ENCODE peak calls at places on chromosomes 11 and 22, in nine cellular contexts. M is lower lobe of right lung; H is RWPE2; P is right cardiac atrium; Y is mucosa of descending colon; B is heart left ventricle; K is heart right ventricle; D is PC-3; E is activated CD4-positive, alpha-beta T cell treated with anti-CD3 and anti-CD28 coated beads for 36 hours. T is an unnamed sample.

GRCh38 chr11:27420722-27421572 is 51.6 kb downstream of the LGR4 start:
- ATAC-seq in Y (peak; percentile 78), E (no peak), P (no peak), K (no peak), D (no peak), M (peak; percentile 50), H (no peak), B (no peak), T (no peak)

GRCh38 chr11:13561860-13562259 is 66.1 kb upstream of the PTH start:
- ATAC-seq in H (no peak), B (no peak), P (no peak), D (no peak), K (no peak), Y (no peak), E (no peak), M (no peak), T (no peak)

GRCh38 chr11:76832365-76832764 is 28.4 kb upstream of the ACER3 start:
- ATAC-seq in M (no peak), H (no peak), B (no peak), E (no peak), K (no peak), D (no peak), P (no peak), Y (no peak), T (no peak)

GRCh38 chr11:41720761-41721160 is 261.3 kb upstream of the LRRC4C start:
- ATAC-seq in M (no peak), D (no peak), K (no peak), E (no peak), Y (no peak), P (no peak), H (no peak), B (no peak), T (no peak)

GRCh38 chr22:36318442-36318841 is 65.5 kb downstream of the APOL1 start:
- ATAC-seq in Y (no peak), E (no peak), B (no peak), P (no peak), M (no peak), K (no peak), H (peak; percentile 3), D (no peak), T (no peak)

GRCh38 chr22:50694099-50694498 is 21.5 kb downstream of the SHANK3 start:
- ATAC-seq in Y (no peak), D (no peak), H (no peak), B (no peak), K (no peak), M (no peak), E (no peak), P (no peak), T (no peak)

GRCh38 chr22:37154925-37155712 is 5.4 kb upstream of the IL2RB start:
- ATAC-seq in P (no peak), H (no peak), D (no peak), Y (no peak), M (no peak), K (no peak), E (peak; percentile 85), B (no peak), T (no peak)

GRCh38 chr11:85750646-85751045 is 60.3 kb downstream of the SYTL2 start:
- ATAC-seq in B (no peak), D (no peak), K (no peak), Y (peak; percentile 3), P (no peak), H (no peak), E (no peak), M (peak; percentile 5), T (no peak)

GRCh38 chr11:61279934-61280656 is 15.0 kb downstream of the VWCE start:
- ATAC-seq in K (no peak), D (peak; percentile 70), P (no peak), E (no peak), M (no peak), H (peak; percentile 60), Y (no peak), B (no peak), T (no peak)

GRCh38 chr11:70225629-70226582 is 22.8 kb downstream of the FADD start:
- ATAC-seq in B (no peak), H (no peak), D (no peak), Y (peak; percentile 96), P (no peak), E (no peak), M (no peak), K (peak; percentile 33), T (no peak)

GRCh38 chr11:8709002-8709672 is 26.5 kb downstream of the RPL27A start:
- ATAC-seq in P (peak; percentile 79), K (peak; percentile 62), H (no peak), D (no peak), Y (peak; percentile 49), M (no peak), E (no peak), B (peak; percentile 80), T (peak; percentile 86)

GRCh38 chr22:42893366-42894150 is 36.5 kb upstream of the ARFGAP3 start:
- ATAC-seq in H (no peak), P (no peak), D (no peak), K (no peak), Y (no peak), B (no peak), E (no peak), M (no peak), T (no peak)

GRCh38 chr11:78208257-78209165 is 19.8 kb downstream of the USP35 start:
- ATAC-seq in B (peak; percentile 43), D (peak; percentile 20), E (no peak), K (no peak), Y (no peak), P (peak; percentile 46), H (no peak), M (no peak), T (no peak)

GRCh38 chr11:71489311-71490043 is 36.5 kb downstream of the NADSYN1 start:
- ATAC-seq in M (peak; percentile 16), B (peak; percentile 73), Y (no peak), K (no peak), P (no peak), E (peak; percentile 99), H (peak; percentile 44), D (peak; percentile 30), T (no peak)

GRCh38 chr22:41613456-41613855 is 7.4 kb downstream of the DESI1 start:
- ATAC-seq in H (no peak), P (no peak), B (no peak), Y (peak; percentile 60), D (no peak), M (no peak), K (no peak), E (no peak), T (no peak)

GRCh38 chr11:75406338-75406777 is 7.0 kb downstream of the RPS3 start:
- ATAC-seq in B (no peak), P (peak; percentile 12), M (no peak), D (peak; percentile 75), H (peak; percentile 51), E (peak; percentile 28), K (no peak), Y (peak; percentile 15), T (no peak)

GRCh38 chr11:62307950-62308349 is 9.1 kb upstream of the SCGB1D4 start:
- ATAC-seq in H (no peak), D (no peak), E (no peak), P (no peak), Y (no peak), M (no peak), K (no peak), B (no peak), T (no peak)

GRCh38 chr22:50102946-50103345 is 13.1 kb downstream of the MOV10L1 start:
- ATAC-seq in M (no peak), K (no peak), Y (peak; percentile 33), H (peak; percentile 54), B (no peak), D (peak; percentile 53), P (no peak), E (no peak), T (no peak)

GRCh38 chr11:2114430-2115241 is 24.6 kb downstream of the IGF2 start:
- ATAC-seq in M (no peak), E (no peak), K (no peak), D (no peak), B (no peak), H (no peak), Y (no peak), P (peak; percentile 49), T (no peak)

GRCh38 chr11:8386134-8386864 is 122.6 kb upstream of the LMO1 start:
- ATAC-seq in D (no peak), H (no peak), E (no peak), P (no peak), B (no peak), K (no peak), Y (no peak), M (no peak), T (no peak)

GRCh38 chr22:48152154-48152775 is 1389.8 kb downstream of the TBC1D22A start:
- ATAC-seq in P (no peak), B (no peak), Y (no peak), E (no peak), D (no peak), M (no peak), K (no peak), H (no peak), T (no peak)

GRCh38 chr11:84091212-84091986 is 805.2 kb upstream of the CCDC90B start:
- ATAC-seq in K (no peak), P (no peak), E (no peak), Y (no peak), M (no peak), D (no peak), B (no peak), H (no peak), T (no peak)

GRCh38 chr22:17867160-17867785 is 93.0 kb upstream of the BID start:
- ATAC-seq in E (no peak), D (no peak), P (peak; percentile 61), K (peak; percentile 86), M (no peak), B (peak; percentile 80), H (no peak), Y (peak; percentile 70), T (peak; percentile 43)

GRCh38 chr11:33949201-33949913 is 57.5 kb upstream of the LMO2 start:
- ATAC-seq in H (no peak), K (peak; percentile 85), Y (no peak), D (no peak), P (peak; percentile 42), E (no peak), B (peak; percentile 32), M (no peak), T (no peak)

GRCh38 chr11:64753380-64754123 is 6.2 kb downstream of the PYGM start:
- ATAC-seq in Y (no peak), K (no peak), M (no peak), P (no peak), D (no peak), H (no peak), B (no peak), E (no peak), T (no peak)

GRCh38 chr11:11588890-11589289 is 32.9 kb downstream of the GALNT18 start:
- ATAC-seq in D (no peak), M (no peak), B (peak; percentile 17), Y (no peak), P (no peak), E (no peak), K (no peak), H (no peak), T (no peak)

GRCh38 chr11:100785148-100785983 is 98.3 kb downstream of the ARHGAP42 start:
- ATAC-seq in D (no peak), E (no peak), Y (peak; percentile 79), P (peak; percentile 81), M (peak; percentile 95), H (no peak), B (peak; percentile 80), K (peak; percentile 82), T (no peak)

GRCh38 chr11:68164437-68164836 is 43.2 kb upstream of the CHKA start:
- ATAC-seq in H (peak; percentile 84), K (no peak), M (no peak), P (no peak), D (peak; percentile 89), B (no peak), E (no peak), Y (no peak), T (no peak)

GRCh38 chr11:102552020-102552419 is 21.5 kb upstream of the MMP7 start:
- ATAC-seq in H (peak; percentile 17), D (peak; percentile 36), Y (peak; percentile 21), P (no peak), E (no peak), B (no peak), K (no peak), M (peak; percentile 14), T (no peak)

GRCh38 chr11:8773916-8774537 is 91.4 kb downstream of the RPL27A start:
- ATAC-seq in D (no peak), H (peak; percentile 41), Y (peak; percentile 88), E (no peak), M (no peak), P (no peak), K (no peak), B (no peak), T (no peak)

GRCh38 chr22:17098379-17098819 is 13.6 kb downstream of the IL17RA start:
- ATAC-seq in H (no peak), D (no peak), E (peak; percentile 76), B (peak; percentile 71), Y (peak; percentile 60), K (peak; percentile 74), P (peak; percentile 70), M (peak; percentile 79), T (peak; percentile 68)